ENCODE peak calls at places on chromosomes 6 and 20, in nine cellular contexts. H is C1 segment of cervical spinal cord, B is B cell, S is brain microvascular endothelial cell, E is GM23248, W is AG09319, M is GM12865, I is T-helper 9 cell, L is A549. D is an unnamed sample.

GRCh38 chr6:119749341-119749740 is 399.8 kb upstream of the MAN1A1 start:
- DNase-seq in W (no peak), I (no peak), L (no peak), H (no peak), M (no peak), S (no peak), B (no peak), E (no peak), D (no peak)

GRCh38 chr20:49741940-49742339 is 28.3 kb upstream of the B4GALT5 start:
- DNase-seq in M (no peak), H (no peak), W (no peak), S (no peak), I (no peak), L (no peak), B (no peak), E (no peak), D (no peak)

GRCh38 chr6:6058054-6058444 is 51.3 kb upstream of the NRN1 start:
- DNase-seq in W (no peak), M (no peak), E (no peak), I (no peak), H (no peak), B (no peak), S (no peak), L (no peak), D (no peak)

GRCh38 chr20:43751167-43752050 is 24.6 kb upstream of the GTSF1L start:
- DNase-seq in L (no peak), I (no peak), H (no peak), M (peak; percentile 97), S (peak; percentile 64), W (peak; percentile 66), E (peak; percentile 90), B (no peak), D (peak; percentile 84)

GRCh38 chr6:149233056-149233715 is 84.3 kb upstream of the TAB2 start:
- DNase-seq in S (peak; percentile 86), E (peak; percentile 91), I (peak; percentile 26), H (no peak), W (peak; percentile 35), L (peak; percentile 83), B (no peak), M (no peak), D (no peak)

GRCh38 chr6:100633096-100633766 is 168.5 kb upstream of the SIM1 start:
- DNase-seq in W (peak; percentile 27), H (no peak), M (no peak), E (peak; percentile 96), S (peak; percentile 93), I (no peak), L (peak; percentile 16), B (no peak), D (no peak)

GRCh38 chr6:37210313-37210898 is 40.5 kb downstream of the PIM1 start:
- DNase-seq in S (peak; percentile 80), B (peak; percentile 82), H (peak; percentile 66), M (peak; percentile 81), W (peak; percentile 52), L (peak; percentile 49), I (peak; percentile 69), E (peak; percentile 83), D (peak; percentile 73)

GRCh38 chr6:16676978-16677377 is 84.3 kb downstream of the ATXN1 start:
- DNase-seq in B (no peak), S (peak; percentile 37), L (peak; percentile 72), W (no peak), E (peak; percentile 31), I (no peak), H (no peak), M (no peak), D (no peak)

GRCh38 chr6:100116409-100117194 is 122.6 kb upstream of the MCHR2 start:
- DNase-seq in H (no peak), I (no peak), B (peak; percentile 37), E (peak; percentile 78), L (peak; percentile 23), W (peak; percentile 57), M (peak; percentile 71), S (peak; percentile 75), D (peak; percentile 32)